ENCODE peak calls at places on chromosomes 11 and 22, in nine cellular contexts. Y, T, N, S, M, W, I, X and O are unnamed samples.

GRCh38 chr11:10651579-10652361 is 41.8 kb downstream of the IRAG1 start:
- DNase-seq in S (no peak), X (no peak), Y (no peak), I (no peak), W (no peak), N (peak), T (no peak), M (no peak), O (no peak)

GRCh38 chr11:38460429-38460828 is 1862.4 kb upstream of the RAG2 start:
- DNase-seq in N (no peak), W (no peak), S (peak), M (no peak), I (no peak), T (no peak), Y (no peak), X (peak), O (no peak)

GRCh38 chr11:75490221-75491181 is 35.2 kb downstream of the GDPD5 start:
- DNase-seq in S (no peak), M (peak), W (no peak), I (no peak), T (no peak), N (no peak), Y (no peak), X (peak), O (no peak)

GRCh38 chr11:94193288-94193687 is 64.6 kb downstream of the PANX1 start:
- DNase-seq in X (peak), Y (no peak), M (peak), T (no peak), N (no peak), W (no peak), I (no peak), S (peak), O (no peak)

GRCh38 chr11:123694551-123694950 is 40.1 kb upstream of the SCN3B start:
- DNase-seq in S (no peak), Y (no peak), N (no peak), M (no peak), T (no peak), I (no peak), X (no peak), W (no peak), O (no peak)

GRCh38 chr11:92306966-92307504 is 82.4 kb downstream of the FAT3 start:
- DNase-seq in W (no peak), T (no peak), M (no peak), N (no peak), I (no peak), X (peak), S (peak), Y (no peak), O (no peak)

GRCh38 chr11:67628710-67629385 is 889 bp downstream of the NUDT8 start:
- DNase-seq in I (no peak), S (no peak), M (no peak), W (no peak), X (no peak), Y (no peak), N (no peak), T (no peak), O (no peak)

GRCh38 chr11:17020831-17021230 is 6.6 kb upstream of the PLEKHA7 start:
- DNase-seq in I (no peak), M (no peak), S (no peak), X (no peak), Y (no peak), W (no peak), N (no peak), T (no peak), O (no peak)

GRCh38 chr22:39522567-39523300 is 2.4 kb downstream of the ATF4 start:
- DNase-seq in W (no peak), N (no peak), I (peak), T (no peak), X (peak), S (peak), Y (peak), M (peak), O (no peak)

GRCh38 chr22:37282385-37282677 is at the start of gene CYTH4:
- DNase-seq in T (no peak), Y (peak), X (no peak), I (no peak), N (no peak), M (peak), S (no peak), W (no peak), O (peak)

GRCh38 chr11:68574308-68574707 is 110.0 kb upstream of the GAL start:
- DNase-seq in Y (no peak), M (no peak), W (no peak), X (peak), T (no peak), S (peak), I (no peak), N (no peak), O (no peak)

GRCh38 chr22:27113211-27114030 is 456.0 kb downstream of the MIAT start:
- DNase-seq in I (no peak), M (peak), S (peak), N (peak), Y (peak), W (no peak), X (peak), T (no peak), O (no peak)

GRCh38 chr22:37275622-37276021 is 6.7 kb upstream of the CYTH4 start:
- DNase-seq in T (no peak), I (no peak), M (no peak), X (no peak), W (no peak), S (no peak), N (no peak), Y (no peak), O (no peak)

GRCh38 chr22:44424867-44425351 is 73.1 kb downstream of the RTL6 start:
- DNase-seq in I (peak), S (no peak), X (no peak), Y (peak), N (no peak), T (no peak), W (no peak), M (no peak), O (no peak)

GRCh38 chr11:132559371-132560036 is 972.8 kb downstream of the OPCML start:
- DNase-seq in Y (no peak), S (no peak), X (no peak), I (peak), N (no peak), T (no peak), M (no peak), W (no peak), O (no peak)

GRCh38 chr11:121870202-121871045 is 245.6 kb downstream of the BLID start:
- DNase-seq in Y (peak), N (no peak), X (no peak), M (no peak), S (peak), W (no peak), T (no peak), I (no peak), O (no peak)

GRCh38 chr11:116342148-116342547 is 430.6 kb downstream of the BUD13 start:
- DNase-seq in W (no peak), S (no peak), M (no peak), N (no peak), Y (no peak), X (no peak), I (no peak), T (peak), O (no peak)

GRCh38 chr22:24696551-24697001 is 77.9 kb downstream of the PIWIL3 start:
- DNase-seq in N (no peak), I (no peak), M (no peak), S (no peak), Y (no peak), W (no peak), X (no peak), T (no peak), O (no peak)

GRCh38 chr11:58594826-58595225 is 16.0 kb downstream of the ZFP91 start:
- DNase-seq in N (no peak), T (no peak), W (no peak), M (no peak), Y (no peak), S (no peak), X (no peak), I (no peak), O (no peak)

GRCh38 chr11:112822478-112823274 is 138.5 kb upstream of the NCAM1 start:
- DNase-seq in M (no peak), S (no peak), X (peak), Y (no peak), I (no peak), N (no peak), T (no peak), W (no peak), O (no peak)

GRCh38 chr11:13076961-13077360 is 67.8 kb downstream of the RASSF10 start:
- DNase-seq in M (peak), Y (no peak), S (no peak), W (no peak), I (no peak), T (no peak), X (no peak), N (no peak), O (no peak)

GRCh38 chr11:9273430-9274336 is 8.5 kb upstream of the DENND5A start:
- DNase-seq in Y (peak), M (no peak), T (peak), I (no peak), N (no peak), S (peak), X (peak), W (no peak), O (no peak)

GRCh38 chr11:67409781-67410368 is 5.6 kb upstream of the CARNS1 start:
- DNase-seq in Y (peak), T (no peak), N (no peak), S (no peak), M (no peak), W (no peak), I (no peak), X (no peak), O (no peak)

GRCh38 chr11:95388086-95388485 is 157.1 kb upstream of the SESN3 start:
- DNase-seq in Y (no peak), S (no peak), T (no peak), M (no peak), I (no peak), X (no peak), W (no peak), N (no peak), O (no peak)

GRCh38 chr11:15276616-15277015 is 161.9 kb downstream of the INSC start:
- DNase-seq in X (peak), T (no peak), N (no peak), Y (no peak), W (peak), I (peak), S (peak), M (no peak), O (no peak)

GRCh38 chr11:36069576-36070214 is 125.8 kb downstream of the LDLRAD3 start:
- DNase-seq in W (peak), X (no peak), Y (no peak), I (peak), N (no peak), T (no peak), S (no peak), M (no peak), O (no peak)
- TF ChIP-seq CTCF in W (no peak), X (no peak), Y (no peak), I (peak), N (no peak), T (peak), S (no peak), M (no peak), O (no peak)

GRCh38 chr11:109522116-109522755 is 100.2 kb downstream of the C11orf87 start:
- DNase-seq in T (no peak), X (no peak), W (no peak), N (no peak), M (no peak), I (no peak), Y (no peak), S (no peak), O (no peak)

GRCh38 chr11:109521571-109522086 is 99.6 kb downstream of the C11orf87 start:
- DNase-seq in S (no peak), M (peak), X (no peak), Y (no peak), W (no peak), T (no peak), N (no peak), I (no peak), O (no peak)

GRCh38 chr11:109526061-109526460 is 104.1 kb downstream of the C11orf87 start:
- DNase-seq in N (no peak), S (no peak), T (no peak), I (no peak), W (no peak), Y (no peak), X (no peak), M (no peak), O (no peak)

GRCh38 chr11:109527496-109527895 is 105.5 kb downstream of the C11orf87 start:
- DNase-seq in M (no peak), T (no peak), Y (no peak), N (no peak), X (no peak), I (no peak), S (no peak), W (no peak), O (no peak)
- TF ChIP-seq CTCF in M (no peak), T (no peak), Y (no peak), N (no peak), X (no peak), I (no peak), S (no peak), W (no peak), O (no peak)

DNA sequence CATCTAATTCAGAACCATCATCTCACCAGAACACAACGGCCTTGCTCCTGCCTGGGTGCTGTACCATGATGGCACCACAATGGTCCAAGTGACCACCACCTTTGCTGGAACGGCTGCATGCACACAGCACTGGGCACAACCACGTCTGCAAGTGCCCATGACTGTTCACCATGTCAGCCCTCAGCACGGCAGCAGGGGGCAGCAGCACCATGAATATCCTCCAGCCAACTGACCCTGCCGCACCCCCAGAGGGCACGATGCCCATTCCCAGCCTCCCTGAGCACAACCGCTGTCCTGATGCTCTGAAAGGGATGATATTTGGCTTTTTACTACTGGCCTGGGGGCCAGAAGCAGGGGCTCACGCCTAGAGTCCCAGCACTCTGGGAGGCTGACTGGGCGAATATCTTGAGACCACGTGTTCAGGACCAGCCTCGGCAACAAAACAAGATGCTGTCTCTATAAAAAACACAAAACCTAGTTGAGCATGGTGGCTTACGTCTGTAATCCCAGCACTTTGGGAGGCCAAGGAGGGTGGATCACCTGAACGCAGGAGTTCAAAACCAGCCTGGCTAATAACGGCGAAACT is 25.7 kb downstream of the DRD4 start:
- DNase-seq in I (peak), S (peak), M (peak), T (no peak), X (peak), W (peak), N (peak), Y (peak), O (peak)
- TF ChIP-seq CTCF in I (peak), S (peak), M (peak), T (peak), X (peak), W (peak), N (peak), Y (peak), O (peak)

GRCh38 chr11:1530686-1531256 is 41.3 kb downstream of the DUSP8 start:
- DNase-seq in W (no peak), T (no peak), S (no peak), I (no peak), X (no peak), Y (no peak), N (no peak), M (no peak), O (no peak)

GRCh38 chr11:1532606-1533341 is 39.3 kb downstream of the DUSP8 start:
- DNase-seq in X (no peak), N (no peak), Y (no peak), M (peak), I (no peak), S (no peak), T (no peak), W (no peak), O (no peak)

GRCh38 chr11:1531961-1532586 is 40.0 kb downstream of the DUSP8 start:
- DNase-seq in M (peak), S (no peak), N (peak), W (no peak), I (no peak), T (no peak), Y (no peak), X (no peak), O (no peak)

GRCh38 chr11:1529774-1530173 is 42.3 kb downstream of the DUSP8 start:
- DNase-seq in Y (no peak), I (no peak), X (no peak), M (no peak), T (no peak), S (no peak), W (no peak), N (no peak), O (no peak)

DNA sequence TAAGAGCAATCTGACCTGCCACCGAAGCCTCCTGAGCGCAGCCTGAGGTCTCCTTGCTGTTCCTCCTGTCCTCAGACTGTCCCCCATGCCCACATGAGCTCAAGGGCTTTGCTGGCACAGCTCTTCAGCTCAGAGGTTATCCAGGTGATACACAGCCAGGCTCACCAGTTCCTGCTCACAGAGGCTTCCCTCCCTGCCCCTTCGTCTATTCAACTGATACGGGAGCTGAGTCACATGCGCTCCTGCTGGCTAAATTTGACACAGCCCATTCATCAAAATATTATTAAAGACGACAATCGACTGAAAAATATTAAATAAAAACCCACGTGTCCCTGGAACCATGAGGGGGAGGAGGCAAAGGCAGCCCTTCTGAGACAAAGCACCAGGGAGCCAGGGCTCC is 40.7 kb downstream of the DUSP8 start:
- DNase-seq in I (no peak), T (no peak), M (peak), Y (no peak), X (no peak), S (no peak), N (no peak), W (no peak), O (no peak)
- TF ChIP-seq CTCF in I (no peak), T (no peak), M (no peak), Y (no peak), X (no peak), S (no peak), N (no peak), W (no peak), O (no peak)

DNA sequence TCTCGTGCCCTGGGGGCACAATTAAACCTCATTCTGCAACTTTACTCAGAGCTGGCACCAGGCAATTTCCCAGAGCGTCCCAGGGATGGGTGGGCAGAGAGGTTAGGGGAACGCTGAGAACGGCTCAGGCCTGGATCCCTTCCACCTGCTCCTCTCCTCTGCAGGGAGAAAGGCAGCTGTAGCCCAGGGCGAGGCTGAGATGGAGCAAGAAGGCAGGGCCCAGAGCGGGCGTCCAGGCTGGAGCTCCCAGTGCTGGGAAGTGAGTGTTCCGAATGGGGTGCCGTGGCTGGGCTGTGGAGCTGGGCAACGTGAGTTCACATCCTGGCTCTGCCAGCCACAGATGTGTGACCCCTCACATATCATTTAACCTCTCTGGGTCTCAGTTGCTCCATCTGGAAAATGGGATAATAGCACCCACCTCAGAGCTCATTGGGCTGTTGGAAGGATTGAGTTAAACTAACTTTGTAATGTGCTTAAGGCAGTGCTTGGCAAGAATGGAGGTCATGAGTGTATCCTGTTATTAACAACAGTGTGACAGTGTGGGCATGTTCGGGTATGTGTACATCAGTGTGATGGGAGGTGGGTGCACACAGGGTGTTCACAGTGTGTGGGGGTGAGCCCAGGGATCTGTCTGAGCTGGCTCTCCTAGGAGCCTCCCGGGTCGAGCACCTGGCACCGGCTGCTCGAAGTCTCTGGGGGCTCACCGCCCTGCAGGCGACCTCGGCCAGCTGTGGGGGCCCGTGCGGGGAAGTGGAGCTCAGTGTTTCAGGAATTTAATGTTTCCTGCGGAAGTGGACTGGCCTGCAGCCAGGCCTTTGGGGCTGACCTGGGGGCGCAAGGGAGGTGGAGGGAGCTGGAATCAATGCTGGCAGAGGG is 15.6 kb downstream of the OTUB1 start:
- DNase-seq in T (no peak), Y (no peak), M (no peak), W (peak), S (peak), X (peak), I (peak), N (no peak), O (no peak)
- TF ChIP-seq CTCF in T (no peak), Y (no peak), M (no peak), W (no peak), S (no peak), X (no peak), I (no peak), N (no peak), O (no peak)

GRCh38 chr22:46801826-46802607 is 39.6 kb downstream of the TBC1D22A start:
- DNase-seq in S (no peak), X (no peak), M (no peak), T (peak), N (no peak), I (no peak), W (no peak), Y (no peak), O (no peak)
- TF ChIP-seq CTCF in S (no peak), X (no peak), M (no peak), T (no peak), N (no peak), I (no peak), W (no peak), Y (no peak), O (no peak)

DNA sequence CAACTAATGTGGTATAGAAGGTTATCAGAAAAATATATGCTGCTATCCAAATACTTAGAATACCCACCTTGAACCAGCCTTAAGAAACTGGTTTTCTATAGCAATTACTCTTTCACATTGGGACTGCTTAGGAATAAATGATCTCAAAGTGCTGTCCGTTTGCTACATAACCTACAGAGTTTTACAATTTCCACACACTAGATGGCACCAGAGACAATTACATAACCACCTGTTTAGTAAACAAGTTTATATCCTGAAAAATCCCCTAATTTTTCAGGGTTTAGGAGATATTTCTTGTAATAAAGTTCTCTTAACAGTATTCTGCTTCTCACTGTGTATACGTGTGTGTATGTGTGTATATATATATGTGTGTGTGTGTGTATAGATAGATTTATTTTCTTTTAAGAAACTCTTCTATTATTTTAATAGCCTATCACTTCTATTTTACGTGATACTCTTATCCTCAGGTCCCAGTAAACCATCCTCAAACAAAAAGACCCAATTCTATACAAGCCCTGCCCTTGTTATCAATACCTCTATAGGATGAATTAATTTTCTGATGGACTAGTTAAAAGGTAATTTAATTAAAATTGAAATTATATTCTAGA is 6.7 kb upstream of the OR5I1 start:
- DNase-seq in M (peak), X (peak), Y (peak), I (peak), S (peak), N (no peak), W (peak), T (no peak), O (no peak)
- TF ChIP-seq CTCF in M (peak), X (peak), Y (peak), I (peak), S (peak), N (no peak), W (peak), T (peak), O (no peak)